ENCODE peak calls at places on chromosomes 13 and 19, in nine cellular contexts. V, Q, M, H, P, J, O, W and T are unnamed samples.

GRCh38 chr19:14002571-14003278 is 3.4 kb downstream of the RFX1 start:
- DNase-seq in V (peak; percentile 55), Q (peak; percentile 72), M (no peak), H (no peak), P (no peak), J (no peak), O (no peak), W (no peak), T (peak; percentile 16)

GRCh38 chr13:111789011-111789410 is 277.9 kb upstream of the SOX1 start:
- DNase-seq in V (no peak), Q (no peak), M (peak; percentile 9), H (no peak), P (no peak), J (no peak), O (no peak), W (no peak), T (no peak)

GRCh38 chr13:111424134-111424533 is 103.7 kb downstream of the TEX29 start:
- DNase-seq in V (no peak), Q (no peak), M (no peak), H (no peak), P (no peak), J (no peak), O (no peak), W (no peak), T (no peak)

GRCh38 chr19:1952635-1953034 is 11.7 kb downstream of the CSNK1G2 start:
- DNase-seq in V (no peak), Q (no peak), M (no peak), H (no peak), P (no peak), J (no peak), O (peak; percentile 45), W (no peak), T (no peak)

GRCh38 chr19:56637976-56638555 is 4.9 kb upstream of the SMIM17 start:
- DNase-seq in V (peak; percentile 69), Q (peak; percentile 30), M (peak; percentile 91), H (peak; percentile 34), P (peak; percentile 85), J (peak; percentile 4), O (peak; percentile 51), W (peak; percentile 80), T (peak; percentile 74)

GRCh38 chr13:44692173-44692713 is 116.1 kb upstream of the TSC22D1 start:
- DNase-seq in V (no peak), Q (peak; percentile 61), M (no peak), H (peak; percentile 27), P (no peak), J (no peak), O (no peak), W (no peak), T (peak; percentile 54)

GRCh38 chr19:1171755-1172352 is 2.2 kb downstream of the SBNO2 start:
- DNase-seq in V (no peak), Q (no peak), M (no peak), H (no peak), P (no peak), J (no peak), O (peak; percentile 33), W (no peak), T (peak; percentile 41)

GRCh38 chr13:110388141-110388943 is 81.3 kb downstream of the COL4A2 start:
- DNase-seq in V (no peak), Q (no peak), M (no peak), H (peak; percentile 87), P (peak; percentile 93), J (peak; percentile 70), O (peak; percentile 52), W (peak; percentile 84), T (peak; percentile 50)

GRCh38 chr19:34351382-34351802 is 13.6 kb upstream of the GPI start:
- DNase-seq in V (peak; percentile 31), Q (no peak), M (no peak), H (no peak), P (no peak), J (no peak), O (no peak), W (no peak), T (peak; percentile 94)

GRCh38 chr13:111167290-111167689 is 52.2 kb downstream of the ARHGEF7 start:
- DNase-seq in V (no peak), Q (no peak), M (no peak), H (no peak), P (no peak), J (no peak), O (no peak), W (no peak), T (no peak)

GRCh38 chr13:109301711-109302110 is 484.7 kb downstream of the IRS2 start:
- DNase-seq in V (no peak), Q (no peak), M (no peak), H (no peak), P (no peak), J (no peak), O (no peak), W (no peak), T (no peak)

GRCh38 chr19:8028951-8029491 is 23.5 kb upstream of the CCL25 start:
- DNase-seq in V (no peak), Q (no peak), M (no peak), H (no peak), P (peak; percentile 12), J (no peak), O (peak; percentile 19), W (peak; percentile 21), T (no peak)

GRCh38 chr13:103883152-103883551 is 816.9 kb upstream of the SLC10A2 start:
- DNase-seq in V (no peak), Q (no peak), M (peak; percentile 92), H (peak; percentile 76), P (peak; percentile 97), J (peak; percentile 61), O (peak; percentile 64), W (peak; percentile 95), T (peak; percentile 99)

GRCh38 chr19:29715695-29716581 is 877 bp upstream of the C19orf12 start:
- DNase-seq in V (no peak), Q (peak; percentile 24), M (no peak), H (peak; percentile 33), P (peak; percentile 46), J (no peak), O (peak; percentile 35), W (peak; percentile 11), T (peak; percentile 34)

GRCh38 chr13:50914301-50914700 is 4.7 kb downstream of the RNASEH2B start:
- DNase-seq in V (no peak), Q (no peak), M (no peak), H (no peak), P (peak; percentile 4), J (no peak), O (no peak), W (no peak), T (no peak)

GRCh38 chr13:48860369-48860768 is 115.3 kb upstream of the FNDC3A start:
- DNase-seq in V (no peak), Q (no peak), M (no peak), H (no peak), P (no peak), J (no peak), O (no peak), W (no peak), T (no peak)

GRCh38 chr13:77429320-77430142 is 102.6 kb upstream of the MYCBP2 start:
- DNase-seq in V (no peak), Q (peak; percentile 87), M (no peak), H (no peak), P (peak; percentile 1), J (peak; percentile 3), O (no peak), W (no peak), T (no peak)